ENCODE peak calls at places on chromosomes 1 and 21, in seven cellular contexts. F is GM23248, B is mesenchymal stem cell, V is H1, L is neuronal stem cell, O is fibroblast of lung, D is neural progenitor cell. U is an unnamed sample. For H3K9me3, the result is how much of the 10 kb centered on the place peaks cover.

GRCh38 chr1:16019580-16020277 is 1.9 kb upstream of the HSPB7 start:
- DNase-seq in F (peak), B (peak), V (no peak), L (no peak), O (peak), D (no peak), U (no peak)

GRCh38 chr1:32724678-32725594 is 22.4 kb upstream of the SYNC start:
- DNase-seq in F (peak), B (peak), V (no peak), L (no peak), O (peak), D (peak), U (peak)

GRCh38 chr1:101264699-101265098 is 27.9 kb downstream of the S1PR1 start:
- DNase-seq in F (no peak), B (no peak), V (no peak), L (no peak), O (no peak), D (no peak), U (peak)

GRCh38 chr1:60504206-60504868 is 430.8 kb upstream of the C1orf87 start:
- DNase-seq in F (no peak), B (no peak), V (no peak), L (no peak), O (no peak), D (no peak), U (no peak)

GRCh38 chr1:39484564-39484963 is 6.9 kb upstream of the BMP8A start:
- DNase-seq in F (no peak), B (no peak), V (no peak), L (no peak), O (no peak), D (no peak), U (no peak)

GRCh38 chr1:222546548-222547259 is 1.2 kb downstream of the HHIPL2 start:
- DNase-seq in F (peak), B (peak), V (no peak), L (no peak), O (peak), D (peak), U (no peak)

GRCh38 chr1:3425486-3426215 is 28.8 kb upstream of the ARHGEF16 start:
- DNase-seq in F (no peak), B (no peak), V (no peak), L (no peak), O (no peak), D (no peak), U (no peak)

GRCh38 chr21:38925923-38926322 is 120.2 kb downstream of the ETS2 start:
- DNase-seq in F (peak), B (peak), V (no peak), L (no peak), O (peak), D (no peak), U (no peak)

GRCh38 chr1:44608141-44608540 is 66.1 kb downstream of the TMEM53 start:
- DNase-seq in F (no peak), B (no peak), V (no peak), L (no peak), O (no peak), D (no peak), U (no peak)

GRCh38 chr1:85278853-85279314 is 2.5 kb upstream of the BCL10 start:
- DNase-seq in F (peak), B (peak), V (no peak), L (no peak), O (peak), D (no peak), U (peak)

GRCh38 chr1:219548386-219548785 is 64.5 kb downstream of the ZC3H11B start:
- DNase-seq in F (no peak), B (no peak), V (no peak), L (no peak), O (no peak), D (no peak), U (no peak)

GRCh38 chr1:9263276-9263855 is 28.8 kb downstream of the H6PD start:
- DNase-seq in F (no peak), B (no peak), V (no peak), L (no peak), O (no peak), D (no peak), U (no peak)

GRCh38 chr1:11929849-11930248 is 3.6 kb upstream of the KIAA2013 start:
- DNase-seq in F (peak), B (peak), V (no peak), L (no peak), O (no peak), D (no peak), U (peak)

GRCh38 chr1:30527511-30528140 is 195.8 kb downstream of the MATN1 start:
- DNase-seq in F (peak), B (no peak), V (no peak), L (no peak), O (peak), D (no peak), U (no peak)

GRCh38 chr1:234980657-234981396 is 147.8 kb downstream of the TOMM20 start:
- DNase-seq in F (peak), B (peak), V (no peak), L (no peak), O (peak), D (no peak), U (peak)

GRCh38 chr1:10398278-10398733 is 558 bp upstream of the PGD start:
- DNase-seq in F (no peak), B (no peak), V (no peak), L (no peak), O (no peak), D (no peak), U (no peak)

GRCh38 chr1:226975259-226975908 is 35.3 kb downstream of the COQ8A start:
- DNase-seq in F (no peak), B (no peak), V (no peak), L (peak), O (no peak), D (peak), U (no peak)

GRCh38 chr1:10918531-10918930 is 93.9 kb upstream of the TARDBP start:
- DNase-seq in F (peak), B (no peak), V (no peak), L (no peak), O (peak), D (no peak), U (no peak)

GRCh38 chr1:221440658-221441057 is 301.2 kb downstream of the DUSP10 start:
- DNase-seq in F (peak), B (peak), V (no peak), L (no peak), O (peak), D (peak), U (no peak)

GRCh38 chr1:76659171-76659940 is 207.9 kb upstream of the ST6GALNAC5 start:
- DNase-seq in F (no peak), B (no peak), V (no peak), L (no peak), O (peak), D (no peak), U (no peak)

GRCh38 chr1:108082006-108082405 is 117.0 kb upstream of the VAV3 start:
- DNase-seq in F (peak), B (no peak), V (no peak), L (no peak), O (peak), D (no peak), U (no peak)

GRCh38 chr1:62356257-62356835 is 37.1 kb upstream of the KANK4 start:
- DNase-seq in F (peak), B (peak), V (no peak), L (no peak), O (peak), D (no peak), U (no peak)

GRCh38 chr1:115867216-115867615 is 26.3 kb upstream of the NHLH2 start:
- DNase-seq in F (peak), B (peak), V (no peak), L (no peak), O (no peak), D (no peak), U (no peak)

GRCh38 chr1:115865704-115866380 is 24.9 kb upstream of the NHLH2 start:
- DNase-seq in F (peak), B (no peak), V (no peak), L (no peak), O (no peak), D (no peak), U (no peak)

GRCh38 chr1:115873184-115873583 is 32.3 kb upstream of the NHLH2 start:
- DNase-seq in F (no peak), B (no peak), V (no peak), L (no peak), O (no peak), D (no peak), U (no peak)

GRCh38 chr1:115874497-115874896 is 33.6 kb upstream of the NHLH2 start:
- DNase-seq in F (no peak), B (no peak), V (no peak), L (no peak), O (no peak), D (no peak), U (no peak)

DNA sequence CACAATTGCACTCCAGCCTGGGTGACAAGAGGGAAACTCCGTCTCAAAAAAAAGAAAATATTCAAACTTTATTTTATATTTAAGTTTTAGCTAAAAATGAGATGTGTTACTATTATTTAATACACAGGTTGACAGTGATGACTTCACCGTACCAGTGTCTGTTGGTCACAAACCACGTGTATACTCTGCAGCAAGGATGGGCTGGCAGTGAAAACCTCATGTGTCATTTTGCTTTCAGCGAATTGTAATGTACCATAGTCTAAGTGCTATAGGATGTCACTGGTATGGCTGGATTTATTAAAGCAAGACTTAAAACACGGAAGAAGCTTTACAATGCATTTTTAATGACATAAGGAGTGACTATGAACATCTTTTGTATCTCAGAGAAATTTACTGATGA is 28.1 kb upstream of the NHLH2 start:
- DNase-seq in F (no peak), B (no peak), V (no peak), L (no peak), O (no peak), D (no peak), U (no peak)
- H3K9ac ChIP-seq in F (no peak), B (no peak), V (no peak), L (no peak), O (no peak), D (no peak), U (no peak)

DNA sequence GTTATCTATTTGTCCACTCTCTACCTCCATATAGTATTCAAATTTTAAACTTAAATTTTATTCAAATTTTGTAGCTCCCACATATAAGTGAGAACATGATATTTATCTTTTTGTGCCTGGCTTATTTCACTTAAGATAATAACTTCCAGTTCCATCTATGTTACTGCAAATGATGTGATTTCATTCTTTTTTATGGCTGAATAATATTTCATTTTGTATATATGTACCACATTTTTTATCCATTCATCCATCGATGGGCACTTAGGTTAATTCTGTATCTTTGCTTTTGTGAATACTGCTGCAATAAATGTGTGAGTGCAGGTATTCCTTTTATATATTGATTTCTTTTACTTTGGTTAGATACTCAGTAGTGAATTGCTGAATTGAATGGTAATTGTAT is 2.1 kb downstream of the DNAH14 start:
- DNase-seq in F (no peak), B (no peak), V (no peak), L (no peak), O (no peak), D (no peak), U (no peak)
- H3K9me3 ChIP-seq in F (under half), B (half or more), V (under half), L (under half), O (under half), D (under half), U (under half)

DNA sequence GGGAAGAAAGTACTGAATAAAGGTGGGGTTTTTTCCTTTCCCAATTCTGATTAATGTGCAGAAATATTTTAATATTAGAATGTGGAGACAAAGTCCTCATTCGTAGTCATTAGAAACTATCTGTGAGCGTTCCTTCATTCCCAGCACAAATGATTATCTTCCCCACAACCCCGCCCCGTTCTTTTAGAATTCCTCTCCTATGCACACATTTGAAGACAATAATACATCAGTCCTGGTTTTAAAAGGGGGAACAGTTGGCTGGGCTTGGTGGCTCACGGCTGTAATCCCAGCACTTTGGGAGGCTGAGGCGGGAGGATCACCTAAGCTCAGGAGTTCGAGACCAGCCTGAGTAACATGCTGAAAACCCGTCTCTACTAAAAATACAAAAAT is 876 bp downstream of the ALDH9A1 start:
- DNase-seq in F (peak), B (peak), V (no peak), L (no peak), O (peak), D (peak), U (no peak)
- H3K27ac ChIP-seq in F (peak), B (no peak), V (no peak), L (no peak), O (peak), D (no peak), U (peak)

GRCh38 chr1:74715806-74716205 is 17.0 kb downstream of the CRYZ start:
- DNase-seq in F (no peak), B (no peak), V (no peak), L (no peak), O (no peak), D (no peak), U (no peak)

GRCh38 chr1:74713849-74714248 is 19.0 kb downstream of the CRYZ start:
- DNase-seq in F (no peak), B (no peak), V (no peak), L (no peak), O (no peak), D (no peak), U (no peak)

GRCh38 chr1:74716822-74717221 is 16.0 kb downstream of the CRYZ start:
- DNase-seq in F (no peak), B (no peak), V (no peak), L (no peak), O (no peak), D (no peak), U (no peak)

GRCh38 chr1:74712863-74713262 is 20.0 kb downstream of the CRYZ start:
- DNase-seq in F (no peak), B (peak), V (no peak), L (no peak), O (peak), D (peak), U (no peak)

GRCh38 chr1:74714429-74715362 is 18.2 kb downstream of the CRYZ start:
- DNase-seq in F (no peak), B (peak), V (no peak), L (no peak), O (no peak), D (no peak), U (no peak)
- H3K9ac ChIP-seq in F (no peak), B (no peak), V (no peak), L (no peak), O (no peak), D (no peak), U (no peak)

GRCh38 chr1:246989901-246990300 is 18.0 kb downstream of the ZNF695 start:
- DNase-seq in F (no peak), B (no peak), V (no peak), L (no peak), O (no peak), D (no peak), U (no peak)
- H3K9me3 ChIP-seq in F (under half), B (half or more), V (half or more), L (half or more), O (under half), D (half or more), U (under half)

GRCh38 chr1:91789273-91789997 is 96.5 kb downstream of the TGFBR3 start:
- DNase-seq in F (no peak), B (no peak), V (no peak), L (no peak), O (no peak), D (no peak), U (no peak)

GRCh38 chr1:91790296-91790851 is 95.6 kb downstream of the TGFBR3 start:
- DNase-seq in F (no peak), B (peak), V (no peak), L (no peak), O (no peak), D (no peak), U (no peak)

GRCh38 chr1:91792393-91793032 is 93.4 kb downstream of the TGFBR3 start:
- DNase-seq in F (no peak), B (peak), V (no peak), L (no peak), O (no peak), D (peak), U (no peak)

GRCh38 chr1:91791691-91792392 is 94.1 kb downstream of the TGFBR3 start:
- DNase-seq in F (peak), B (no peak), V (no peak), L (no peak), O (no peak), D (no peak), U (no peak)

DNA sequence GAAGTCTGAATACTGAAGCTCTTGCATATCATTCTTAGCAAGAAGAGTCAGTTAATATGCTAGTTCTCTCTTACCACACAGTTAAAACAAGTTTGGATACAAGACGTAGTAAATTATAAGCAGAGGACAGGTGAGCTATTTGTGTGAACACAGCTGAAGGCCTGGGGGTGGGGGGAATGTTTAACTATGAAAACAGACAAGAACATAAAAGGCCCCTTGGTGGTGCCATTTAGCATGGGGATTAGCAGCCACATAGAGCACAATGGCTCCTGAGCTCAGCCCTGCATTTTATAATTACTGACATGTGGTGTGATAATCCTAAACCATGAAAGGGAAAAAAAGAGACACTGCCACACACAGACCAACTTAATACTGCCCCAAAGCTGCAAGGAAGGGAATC is 94.8 kb downstream of the TGFBR3 start:
- DNase-seq in F (no peak), B (no peak), V (no peak), L (peak), O (no peak), D (peak), U (no peak)
- H3K27ac ChIP-seq in F (no peak), B (no peak), V (no peak), L (no peak), O (no peak), D (peak), U (no peak)

DNA sequence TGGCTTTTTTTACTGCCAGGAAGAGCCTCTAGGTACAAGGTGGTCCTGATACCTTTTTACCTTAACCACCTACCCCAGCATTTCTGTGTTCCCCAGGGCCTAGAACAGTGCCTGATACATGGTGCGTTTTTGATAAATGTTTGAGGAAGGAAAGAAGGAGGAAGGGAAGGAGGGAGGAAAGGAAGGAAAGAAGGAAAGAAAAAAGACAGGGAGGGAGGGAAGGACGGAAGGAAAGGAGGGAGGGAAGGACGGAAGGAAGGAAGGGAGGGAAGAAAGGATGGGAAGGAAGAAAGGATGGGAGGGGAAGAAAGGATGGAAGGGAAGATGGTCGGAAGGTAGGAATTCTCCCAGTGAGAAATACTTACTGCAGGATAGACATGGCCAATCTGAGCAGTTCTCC is 12.0 kb upstream of the MAGOH start:
- DNase-seq in F (no peak), B (no peak), V (no peak), L (no peak), O (no peak), D (no peak), U (no peak)
- H3K9ac ChIP-seq in F (no peak), B (no peak), V (no peak), L (no peak), O (no peak), D (no peak), U (no peak)

GRCh38 chr21:14841511-14842472 is 223.0 kb downstream of the NRIP1 start:
- DNase-seq in F (no peak), B (no peak), V (no peak), L (no peak), O (no peak), D (no peak), U (no peak)

GRCh38 chr21:14838400-14838799 is 226.4 kb downstream of the NRIP1 start:
- DNase-seq in F (no peak), B (peak), V (no peak), L (no peak), O (no peak), D (peak), U (no peak)

GRCh38 chr21:14846619-14847018 is 218.2 kb downstream of the NRIP1 start:
- DNase-seq in F (no peak), B (no peak), V (no peak), L (no peak), O (no peak), D (no peak), U (no peak)

GRCh38 chr21:14843991-14844390 is 220.8 kb downstream of the NRIP1 start:
- DNase-seq in F (peak), B (no peak), V (no peak), L (no peak), O (peak), D (no peak), U (no peak)

DNA sequence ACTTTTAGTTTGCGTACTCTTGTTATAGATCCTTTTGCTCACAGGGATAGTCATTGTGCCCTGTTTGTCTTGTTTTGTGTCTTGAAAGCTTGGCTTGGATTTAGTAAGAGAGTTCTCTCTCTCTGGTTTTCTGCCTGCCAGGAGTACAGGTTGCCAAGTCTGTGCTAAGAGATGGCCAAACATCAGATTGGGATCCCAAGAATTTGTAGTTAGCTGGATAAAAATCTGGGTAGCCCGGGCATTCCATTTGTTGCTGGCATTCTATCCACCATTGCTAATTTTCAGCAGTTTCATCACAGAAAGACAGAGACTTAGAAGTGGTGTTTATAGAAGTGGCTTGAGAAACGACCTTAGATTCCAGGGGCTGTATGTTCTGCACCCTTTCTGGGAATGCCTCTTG is 222.2 kb downstream of the NRIP1 start:
- DNase-seq in F (peak), B (no peak), V (no peak), L (no peak), O (peak), D (no peak), U (no peak)
- H3K9me3 ChIP-seq in F (under half), B (under half), V (under half), L (under half), O (under half), D (under half), U (under half)

U was measured in colonic mucosa.